ENCODE peak calls at places on chromosome 12, in six cellular contexts. G, Q, N, R, Z and I are unnamed samples.

GRCh38 chr12:88643685-88644084 is 63.4 kb upstream of the KITLG start:
- DNase-seq in G (no peak), Q (no peak), N (peak), R (no peak), Z (no peak), I (no peak)

GRCh38 chr12:117766008-117766407 is 202.8 kb downstream of the KSR2 start:
- DNase-seq in G (no peak), Q (no peak), N (no peak), R (no peak), Z (no peak), I (no peak)

GRCh38 chr12:105741786-105742566 is 396.8 kb downstream of the NUAK1 start:
- DNase-seq in G (no peak), Q (no peak), N (peak), R (peak), Z (no peak), I (no peak)

GRCh38 chr12:38921025-38921677 is 15.8 kb upstream of the CPNE8 start:
- DNase-seq in G (peak), Q (no peak), N (peak), R (peak), Z (no peak), I (peak)

GRCh38 chr12:68977335-68977734 is 44.4 kb upstream of the CPM start:
- DNase-seq in G (no peak), Q (no peak), N (no peak), R (no peak), Z (no peak), I (no peak)

GRCh38 chr12:30296486-30296885 is 399.2 kb downstream of the IPO8 start:
- DNase-seq in G (no peak), Q (no peak), N (no peak), R (no peak), Z (no peak), I (no peak)

GRCh38 chr12:48716168-48716492 is 377 bp downstream of the CCNT1 start:
- DNase-seq in G (no peak), Q (no peak), N (no peak), R (no peak), Z (peak), I (no peak)

GRCh38 chr12:89072303-89073026 is 279.8 kb downstream of the DUSP6 start:
- DNase-seq in G (no peak), Q (no peak), N (no peak), R (no peak), Z (no peak), I (no peak)

GRCh38 chr12:62930546-62931425 is 4.2 kb downstream of the PPM1H start:
- DNase-seq in G (no peak), Q (no peak), N (no peak), R (no peak), Z (no peak), I (no peak)

GRCh38 chr12:13744566-13744965 is 236.8 kb downstream of the GRIN2B start:
- DNase-seq in G (no peak), Q (no peak), N (no peak), R (no peak), Z (no peak), I (no peak)

GRCh38 chr12:52350021-52350620 is 17.2 kb downstream of the KRT85 start:
- DNase-seq in G (no peak), Q (no peak), N (no peak), R (no peak), Z (no peak), I (no peak)

GRCh38 chr12:101459642-101460346 is 15.3 kb upstream of the SPIC start:
- DNase-seq in G (no peak), Q (no peak), N (peak), R (no peak), Z (no peak), I (no peak)

GRCh38 chr12:43148711-43149110 is 403.3 kb downstream of the ADAMTS20 start:
- DNase-seq in G (no peak), Q (no peak), N (no peak), R (no peak), Z (no peak), I (no peak)

GRCh38 chr12:93156091-93156490 is 221.6 kb upstream of the NUDT4 start:
- DNase-seq in G (no peak), Q (no peak), N (no peak), R (no peak), Z (no peak), I (no peak)

GRCh38 chr12:32115404-32116104 is 8.9 kb downstream of the BICD1 start:
- DNase-seq in G (peak), Q (no peak), N (peak), R (peak), Z (no peak), I (no peak)

GRCh38 chr12:48183091-48183875 is at the start of gene CCDC184:
- DNase-seq in G (peak), Q (peak), N (peak), R (peak), Z (peak), I (peak)

GRCh38 chr12:131673519-131674265 is 37.2 kb upstream of the SFSWAP start:
- DNase-seq in G (no peak), Q (no peak), N (no peak), R (no peak), Z (no peak), I (no peak)

GRCh38 chr12:53344824-53345485 is 8.8 kb upstream of the SP7 start:
- DNase-seq in G (peak), Q (peak), N (peak), R (peak), Z (peak), I (peak)